ENCODE peak calls at places on chromosomes 6 and 20, in ten cellular contexts. One of them, this sample, is unnamed.

GRCh38 chr6:43921548-43922422 is 151.8 kb downstream of the VEGFA start:
- DNase-seq in left ventricle myocardium inferior: no peak
- DNase-seq in kidney: peak; percentile 43
- DNase-seq in CD4-positive, CD25-positive, alpha-beta regulatory T cell: no peak
- DNase-seq in hepatocyte: no peak
- DNase-seq in psoas muscle: no peak
- DNase-seq in spleen: peak; percentile 56
- DNase-seq in tibial nerve: no peak
- DNase-seq in ovary: no peak
- DNase-seq in vagina: no peak
- DNase-seq in this sample: no peak

GRCh38 chr6:111080713-111081112 is 6.6 kb upstream of the SLC16A10 start:
- DNase-seq in left ventricle myocardium inferior: no peak
- DNase-seq in kidney: no peak
- DNase-seq in CD4-positive, CD25-positive, alpha-beta regulatory T cell: no peak
- DNase-seq in hepatocyte: no peak
- DNase-seq in psoas muscle: no peak
- DNase-seq in spleen: no peak
- DNase-seq in tibial nerve: no peak
- DNase-seq in ovary: no peak
- DNase-seq in vagina: no peak
- DNase-seq in this sample: no peak

GRCh38 chr6:79710127-79710526 is 79.0 kb downstream of the SH3BGRL2 start:
- DNase-seq in left ventricle myocardium inferior: no peak
- DNase-seq in kidney: no peak
- DNase-seq in CD4-positive, CD25-positive, alpha-beta regulatory T cell: no peak
- DNase-seq in hepatocyte: no peak
- DNase-seq in psoas muscle: no peak
- DNase-seq in spleen: no peak
- DNase-seq in tibial nerve: no peak
- DNase-seq in ovary: no peak
- DNase-seq in vagina: no peak
- DNase-seq in this sample: no peak

GRCh38 chr6:125222531-125223455 is 69.2 kb downstream of the TPD52L1 start:
- DNase-seq in left ventricle myocardium inferior: no peak
- DNase-seq in kidney: no peak
- DNase-seq in CD4-positive, CD25-positive, alpha-beta regulatory T cell: no peak
- DNase-seq in hepatocyte: no peak
- DNase-seq in psoas muscle: no peak
- DNase-seq in spleen: no peak
- DNase-seq in tibial nerve: no peak
- DNase-seq in ovary: no peak
- DNase-seq in vagina: no peak
- DNase-seq in this sample: no peak

GRCh38 chr6:157392927-157393666 is 12.1 kb downstream of the ZDHHC14 start:
- DNase-seq in left ventricle myocardium inferior: no peak
- DNase-seq in kidney: no peak
- DNase-seq in CD4-positive, CD25-positive, alpha-beta regulatory T cell: no peak
- DNase-seq in hepatocyte: peak; percentile 64
- DNase-seq in psoas muscle: no peak
- DNase-seq in spleen: no peak
- DNase-seq in tibial nerve: no peak
- DNase-seq in ovary: no peak
- DNase-seq in vagina: no peak
- DNase-seq in this sample: no peak

GRCh38 chr20:2022163-2022562 is 28.3 kb upstream of the PDYN start:
- DNase-seq in left ventricle myocardium inferior: no peak
- DNase-seq in kidney: no peak
- DNase-seq in CD4-positive, CD25-positive, alpha-beta regulatory T cell: no peak
- DNase-seq in hepatocyte: no peak
- DNase-seq in psoas muscle: no peak
- DNase-seq in spleen: no peak
- DNase-seq in tibial nerve: no peak
- DNase-seq in ovary: no peak
- DNase-seq in vagina: no peak
- DNase-seq in this sample: no peak

GRCh38 chr6:37020426-37021211 is 15.2 kb downstream of the FGD2 start:
- DNase-seq in left ventricle myocardium inferior: no peak
- DNase-seq in kidney: peak; percentile 87
- DNase-seq in CD4-positive, CD25-positive, alpha-beta regulatory T cell: no peak
- DNase-seq in hepatocyte: peak; percentile 44
- DNase-seq in psoas muscle: no peak
- DNase-seq in spleen: no peak
- DNase-seq in tibial nerve: no peak
- DNase-seq in ovary: no peak
- DNase-seq in vagina: no peak
- DNase-seq in this sample: no peak

GRCh38 chr6:13987400-13987865 is 62.7 kb downstream of the RNF182 start:
- DNase-seq in left ventricle myocardium inferior: no peak
- DNase-seq in kidney: no peak
- DNase-seq in CD4-positive, CD25-positive, alpha-beta regulatory T cell: no peak
- DNase-seq in hepatocyte: no peak
- DNase-seq in psoas muscle: no peak
- DNase-seq in spleen: no peak
- DNase-seq in tibial nerve: no peak
- DNase-seq in ovary: no peak
- DNase-seq in vagina: no peak
- DNase-seq in this sample: no peak

GRCh38 chr6:137798846-137799245 is 68.2 kb upstream of the TNFAIP3 start:
- DNase-seq in left ventricle myocardium inferior: no peak
- DNase-seq in kidney: no peak
- DNase-seq in CD4-positive, CD25-positive, alpha-beta regulatory T cell: no peak
- DNase-seq in hepatocyte: no peak
- DNase-seq in psoas muscle: no peak
- DNase-seq in spleen: no peak
- DNase-seq in tibial nerve: no peak
- DNase-seq in ovary: no peak
- DNase-seq in vagina: no peak
- DNase-seq in this sample: no peak

GRCh38 chr6:137800749-137801148 is 66.3 kb upstream of the TNFAIP3 start:
- DNase-seq in left ventricle myocardium inferior: no peak
- DNase-seq in kidney: no peak
- DNase-seq in CD4-positive, CD25-positive, alpha-beta regulatory T cell: no peak
- DNase-seq in hepatocyte: no peak
- DNase-seq in psoas muscle: no peak
- DNase-seq in spleen: no peak
- DNase-seq in tibial nerve: no peak
- DNase-seq in ovary: no peak
- DNase-seq in vagina: no peak
- DNase-seq in this sample: no peak

GRCh38 chr6:137801352-137802088 is 65.5 kb upstream of the TNFAIP3 start:
- DNase-seq in left ventricle myocardium inferior: no peak
- DNase-seq in kidney: no peak
- DNase-seq in CD4-positive, CD25-positive, alpha-beta regulatory T cell: no peak
- DNase-seq in hepatocyte: peak; percentile 67
- DNase-seq in psoas muscle: no peak
- DNase-seq in spleen: no peak
- DNase-seq in tibial nerve: no peak
- DNase-seq in ovary: no peak
- DNase-seq in vagina: no peak
- DNase-seq in this sample: no peak

GRCh38 chr6:137798261-137798660 is 68.8 kb upstream of the TNFAIP3 start:
- DNase-seq in left ventricle myocardium inferior: no peak
- DNase-seq in kidney: no peak
- DNase-seq in CD4-positive, CD25-positive, alpha-beta regulatory T cell: no peak
- DNase-seq in hepatocyte: no peak
- DNase-seq in psoas muscle: no peak
- DNase-seq in spleen: no peak
- DNase-seq in tibial nerve: no peak
- DNase-seq in ovary: no peak
- DNase-seq in vagina: no peak
- DNase-seq in this sample: no peak

DNA sequence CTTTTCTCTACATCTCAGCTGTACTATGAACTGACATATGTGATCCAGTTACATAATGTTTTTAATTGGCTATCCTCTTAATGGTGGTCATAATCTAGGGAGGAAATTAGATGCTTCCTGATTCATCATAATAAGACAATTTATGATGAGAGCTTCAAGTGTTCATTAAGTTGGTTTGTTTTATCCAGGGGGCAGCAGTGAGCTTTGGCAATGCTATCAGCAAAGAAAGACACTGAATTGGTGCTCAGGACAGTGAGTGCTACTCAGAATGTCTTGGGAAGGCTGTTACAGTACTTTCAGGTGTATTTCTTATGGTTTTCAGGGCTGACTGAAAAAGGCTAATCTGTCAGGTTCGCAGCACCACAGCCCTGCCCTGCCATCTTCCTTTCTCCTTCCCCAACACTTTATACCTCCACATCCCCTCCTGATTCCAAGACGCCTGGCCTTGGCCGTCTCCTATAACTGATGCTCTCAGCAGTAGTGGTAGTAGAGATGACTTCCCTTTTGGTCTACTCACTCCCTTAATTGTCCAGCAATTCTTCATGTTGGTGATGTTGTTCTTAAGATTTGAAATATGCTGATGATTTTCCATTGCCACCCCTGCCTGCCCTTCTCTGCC is 67.0 kb upstream of the TNFAIP3 start:
- DNase-seq in left ventricle myocardium inferior: no peak
- DNase-seq in kidney: no peak
- DNase-seq in CD4-positive, CD25-positive, alpha-beta regulatory T cell: peak; percentile 82
- DNase-seq in hepatocyte: peak; percentile 55
- DNase-seq in psoas muscle: peak; percentile 17
- DNase-seq in spleen: no peak
- DNase-seq in tibial nerve: peak; percentile 91
- DNase-seq in ovary: peak; percentile 32
- DNase-seq in vagina: no peak
- DNase-seq in this sample: peak; percentile 52
- H3K4me1 ChIP-seq in left ventricle myocardium inferior: peaks cover 8% of the 10 kb centered on the region
- H3K4me1 ChIP-seq in kidney: peaks cover 2% of the 10 kb centered on the region
- H3K4me1 ChIP-seq in CD4-positive, CD25-positive, alpha-beta regulatory T cell: peaks cover 36% of the 10 kb centered on the region
- H3K4me1 ChIP-seq in hepatocyte: peaks cover 27% of the 10 kb centered on the region
- H3K4me1 ChIP-seq in psoas muscle: no peaks in the 10 kb centered on the region
- H3K4me1 ChIP-seq in spleen: peaks cover 21% of the 10 kb centered on the region
- H3K4me1 ChIP-seq in tibial nerve: peaks cover 2% of the 10 kb centered on the region
- H3K4me1 ChIP-seq in ovary: peaks cover 4% of the 10 kb centered on the region
- H3K4me1 ChIP-seq in vagina: no peaks in the 10 kb centered on the region
- H3K4me1 ChIP-seq in this sample: peaks cover 38% of the 10 kb centered on the region

DNA sequence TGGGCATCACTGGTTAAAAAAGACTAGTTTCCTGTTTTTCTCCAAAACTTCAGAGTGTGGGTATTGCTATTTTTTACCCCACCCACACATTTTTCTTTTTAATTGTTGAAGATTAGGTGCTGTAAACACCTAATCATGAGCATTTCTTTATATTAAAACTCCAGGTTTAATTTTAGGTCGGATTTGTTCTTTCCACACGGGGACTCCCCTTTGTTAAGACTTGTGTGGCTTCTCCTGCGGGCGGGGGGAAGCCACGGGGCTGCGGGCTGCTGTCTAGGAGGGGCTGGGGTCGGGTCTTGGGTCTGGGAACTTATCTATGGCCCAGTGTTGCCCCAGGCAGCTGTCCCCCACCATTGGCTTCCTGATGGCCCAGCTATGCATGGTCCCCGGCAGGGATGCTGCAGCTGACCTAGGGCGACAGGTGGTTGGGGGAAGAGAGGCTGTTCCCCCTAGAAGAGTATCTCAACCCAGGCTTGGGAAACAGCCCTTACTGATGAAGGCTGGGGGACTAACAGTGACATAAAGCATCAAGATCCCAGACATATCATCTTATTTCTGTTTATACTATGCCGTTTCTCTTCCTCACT is 87.3 kb downstream of the HIVEP2 start:
- DNase-seq in left ventricle myocardium inferior: no peak
- DNase-seq in kidney: no peak
- DNase-seq in CD4-positive, CD25-positive, alpha-beta regulatory T cell: no peak
- DNase-seq in hepatocyte: no peak
- DNase-seq in psoas muscle: no peak
- DNase-seq in spleen: peak; percentile 80
- DNase-seq in tibial nerve: no peak
- DNase-seq in ovary: no peak
- DNase-seq in vagina: no peak
- DNase-seq in this sample: no peak
- H3K4me1 ChIP-seq in left ventricle myocardium inferior: peaks cover 34% of the 10 kb centered on the region
- H3K4me1 ChIP-seq in kidney: peaks cover 5% of the 10 kb centered on the region
- H3K4me1 ChIP-seq in CD4-positive, CD25-positive, alpha-beta regulatory T cell: peaks cover 88% of the 10 kb centered on the region
- H3K4me1 ChIP-seq in hepatocyte: no peaks in the 10 kb centered on the region
- H3K4me1 ChIP-seq in psoas muscle: peaks cover 50% of the 10 kb centered on the region
- H3K4me1 ChIP-seq in spleen: peaks cover 59% of the 10 kb centered on the region
- H3K4me1 ChIP-seq in tibial nerve: peaks cover 24% of the 10 kb centered on the region
- H3K4me1 ChIP-seq in ovary: peaks cover 8% of the 10 kb centered on the region
- H3K4me1 ChIP-seq in vagina: peaks cover 12% of the 10 kb centered on the region
- H3K4me1 ChIP-seq in this sample: peaks cover 78% of the 10 kb centered on the region

GRCh38 chr20:38144608-38145093 is 20.4 kb downstream of the TGM2 start:
- DNase-seq in left ventricle myocardium inferior: no peak
- DNase-seq in kidney: peak; percentile 55
- DNase-seq in CD4-positive, CD25-positive, alpha-beta regulatory T cell: no peak
- DNase-seq in hepatocyte: no peak
- DNase-seq in psoas muscle: no peak
- DNase-seq in spleen: no peak
- DNase-seq in tibial nerve: no peak
- DNase-seq in ovary: no peak
- DNase-seq in vagina: no peak
- DNase-seq in this sample: no peak
- H3K4me1 ChIP-seq in left ventricle myocardium inferior: peaks cover 68% of the 10 kb centered on the region
- H3K4me1 ChIP-seq in kidney: peaks cover 22% of the 10 kb centered on the region
- H3K4me1 ChIP-seq in CD4-positive, CD25-positive, alpha-beta regulatory T cell: no peaks in the 10 kb centered on the region
- H3K4me1 ChIP-seq in hepatocyte: peaks cover 37% of the 10 kb centered on the region
- H3K4me1 ChIP-seq in psoas muscle: peaks cover 13% of the 10 kb centered on the region
- H3K4me1 ChIP-seq in spleen: peaks cover 65% of the 10 kb centered on the region
- H3K4me1 ChIP-seq in tibial nerve: peaks cover 19% of the 10 kb centered on the region
- H3K4me1 ChIP-seq in ovary: peaks cover 17% of the 10 kb centered on the region
- H3K4me1 ChIP-seq in vagina: peaks cover 33% of the 10 kb centered on the region
- H3K4me1 ChIP-seq in this sample: no peaks in the 10 kb centered on the region

GRCh38 chr20:56899495-56899894 is 270.4 kb downstream of the TFAP2C start:
- DNase-seq in left ventricle myocardium inferior: no peak
- DNase-seq in kidney: no peak
- DNase-seq in CD4-positive, CD25-positive, alpha-beta regulatory T cell: no peak
- DNase-seq in hepatocyte: no peak
- DNase-seq in psoas muscle: no peak
- DNase-seq in spleen: no peak
- DNase-seq in tibial nerve: no peak
- DNase-seq in ovary: no peak
- DNase-seq in vagina: no peak
- DNase-seq in this sample: no peak

GRCh38 chr20:56900252-56900651 is 271.1 kb downstream of the TFAP2C start:
- DNase-seq in left ventricle myocardium inferior: no peak
- DNase-seq in kidney: no peak
- DNase-seq in CD4-positive, CD25-positive, alpha-beta regulatory T cell: no peak
- DNase-seq in hepatocyte: no peak
- DNase-seq in psoas muscle: no peak
- DNase-seq in spleen: no peak
- DNase-seq in tibial nerve: no peak
- DNase-seq in ovary: no peak
- DNase-seq in vagina: no peak
- DNase-seq in this sample: no peak

GRCh38 chr20:56893206-56893605 is 264.1 kb downstream of the TFAP2C start:
- DNase-seq in left ventricle myocardium inferior: no peak
- DNase-seq in kidney: no peak
- DNase-seq in CD4-positive, CD25-positive, alpha-beta regulatory T cell: peak; percentile 11
- DNase-seq in hepatocyte: peak; percentile 23
- DNase-seq in psoas muscle: no peak
- DNase-seq in spleen: no peak
- DNase-seq in tibial nerve: no peak
- DNase-seq in ovary: no peak
- DNase-seq in vagina: no peak
- DNase-seq in this sample: no peak

GRCh38 chr20:56896447-56896846 is 267.3 kb downstream of the TFAP2C start:
- DNase-seq in left ventricle myocardium inferior: no peak
- DNase-seq in kidney: no peak
- DNase-seq in CD4-positive, CD25-positive, alpha-beta regulatory T cell: no peak
- DNase-seq in hepatocyte: no peak
- DNase-seq in psoas muscle: no peak
- DNase-seq in spleen: no peak
- DNase-seq in tibial nerve: no peak
- DNase-seq in ovary: no peak
- DNase-seq in vagina: no peak
- DNase-seq in this sample: no peak

DNA sequence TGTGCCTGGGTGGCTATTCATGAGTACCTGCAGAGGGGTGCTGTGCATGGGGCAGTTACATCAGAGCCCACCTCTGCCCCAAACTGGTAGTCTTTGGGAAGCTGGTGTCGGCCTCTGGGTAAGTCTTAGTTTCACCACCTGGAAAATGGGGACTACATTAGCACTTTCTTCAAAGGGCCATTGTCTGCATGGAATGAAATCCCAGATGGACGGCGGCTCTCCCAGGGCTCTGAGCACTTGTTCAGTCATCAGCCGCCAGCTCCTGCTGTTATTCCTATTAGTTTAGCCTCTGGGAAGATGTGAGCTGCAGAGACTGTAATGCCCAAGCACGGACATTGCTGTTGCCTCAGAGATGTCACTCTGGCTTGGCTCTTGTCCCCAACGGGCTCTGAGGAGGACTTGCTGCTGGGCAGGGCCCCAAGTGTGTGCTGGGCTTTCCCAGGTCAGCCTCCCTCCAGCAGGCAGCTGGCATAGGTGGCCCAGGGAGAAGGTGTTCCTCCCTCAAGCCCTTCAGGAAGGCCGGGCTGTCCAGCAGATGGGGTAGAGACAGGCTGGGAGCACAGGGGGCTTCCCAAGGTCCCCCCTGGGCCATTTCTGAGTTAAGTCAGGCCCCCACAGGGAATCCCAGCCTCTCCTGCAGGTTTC is 268.3 kb downstream of the TFAP2C start:
- DNase-seq in left ventricle myocardium inferior: no peak
- DNase-seq in kidney: no peak
- DNase-seq in CD4-positive, CD25-positive, alpha-beta regulatory T cell: no peak
- DNase-seq in hepatocyte: no peak
- DNase-seq in psoas muscle: no peak
- DNase-seq in spleen: no peak
- DNase-seq in tibial nerve: no peak
- DNase-seq in ovary: no peak
- DNase-seq in vagina: no peak
- DNase-seq in this sample: no peak
- H3K4me1 ChIP-seq in left ventricle myocardium inferior: no peaks in the 10 kb centered on the region
- H3K4me1 ChIP-seq in kidney: no peaks in the 10 kb centered on the region
- H3K4me1 ChIP-seq in CD4-positive, CD25-positive, alpha-beta regulatory T cell: no peaks in the 10 kb centered on the region
- H3K4me1 ChIP-seq in hepatocyte: no peaks in the 10 kb centered on the region
- H3K4me1 ChIP-seq in psoas muscle: no peaks in the 10 kb centered on the region
- H3K4me1 ChIP-seq in spleen: no peaks in the 10 kb centered on the region
- H3K4me1 ChIP-seq in tibial nerve: no peaks in the 10 kb centered on the region
- H3K4me1 ChIP-seq in ovary: no peaks in the 10 kb centered on the region
- H3K4me1 ChIP-seq in vagina: no peaks in the 10 kb centered on the region
- H3K4me1 ChIP-seq in this sample: no peaks in the 10 kb centered on the region

This sample was measured in CD8-positive, alpha-beta memory T cell.